ENCODE peak calls at places on chromosomes 13 and 19, in ten cellular contexts. X is B cell; Y is NCI-H748 treated with DMSO at 0.1 percent for 48 hours; B is heart right ventricle; N is stimulated activated CD8-positive, alpha-beta memory T cell treated with anti-CD3 and anti-CD28 coated beads, Interleukin-7, amount 100 ng/mL, for 1 hour; G is mucosa of descending colon; U is activated effector memory CD4-positive, alpha-beta T cell treated with anti-CD3 and anti-CD28 coated beads, Interleukin-2, amount 50 U/mL, for 16 hours; T is mesendoderm; M is iPS-NIHi11; L is stimulated activated CD4-positive, alpha-beta T cell treated with anti-CD3 and anti-CD28 coated beads, TNF-alpha, amount 100 ng/mL, for 24 hours. Z is an unnamed sample.

GRCh38 chr13:113748101-113748861 is 10.7 kb upstream of the TMEM255B start:
- DNase-seq in X (no peak), Y (no peak), B (no peak), N (no peak), G (no peak), U (no peak), T (no peak), M (no peak), L (no peak), Z (no peak)

GRCh38 chr13:74024314-74024713 is 109.9 kb downstream of the KLF12 start:
- DNase-seq in X (no peak), Y (no peak), B (no peak), N (no peak), G (no peak), U (no peak), T (no peak), M (no peak), L (no peak), Z (no peak)

GRCh38 chr13:112901951-112902651 is 66.9 kb upstream of the MCF2L start:
- DNase-seq in X (no peak), Y (no peak), B (no peak), N (no peak), G (no peak), U (peak; percentile 44), T (no peak), M (no peak), L (no peak), Z (no peak)

GRCh38 chr19:1177322-1178114 is 3.5 kb upstream of the SBNO2 start:
- DNase-seq in X (no peak), Y (no peak), B (no peak), N (no peak), G (no peak), U (no peak), T (peak; percentile 65), M (no peak), L (no peak), Z (no peak)

GRCh38 chr19:54257116-54257480 is at the start of gene LILRB5:
- DNase-seq in X (no peak), Y (no peak), B (no peak), N (no peak), G (peak; percentile 10), U (no peak), T (no peak), M (no peak), L (no peak), Z (no peak)

GRCh38 chr19:45115809-45116615 is 23.0 kb downstream of the PPP1R37 start:
- DNase-seq in X (no peak), Y (no peak), B (no peak), N (no peak), G (no peak), U (no peak), T (no peak), M (no peak), L (no peak), Z (peak; percentile 67)

GRCh38 chr13:106490177-106490576 is 45.3 kb downstream of the EFNB2 start:
- DNase-seq in X (no peak), Y (no peak), B (no peak), N (no peak), G (no peak), U (no peak), T (no peak), M (no peak), L (no peak), Z (no peak)

GRCh38 chr13:99280166-99280565 is 22.0 kb upstream of the GPR18 start:
- DNase-seq in X (no peak), Y (no peak), B (no peak), N (no peak), G (peak; percentile 59), U (no peak), T (no peak), M (no peak), L (no peak), Z (no peak)

GRCh38 chr19:18204394-18205179 is 745 bp upstream of the RAB3A start:
- DNase-seq in X (no peak), Y (no peak), B (peak; percentile 43), N (no peak), G (peak; percentile 85), U (peak; percentile 77), T (peak; percentile 82), M (peak; percentile 43), L (no peak), Z (no peak)

GRCh38 chr19:8631425-8631819 is 989 bp downstream of the NFILZ start:
- DNase-seq in X (no peak), Y (no peak), B (peak; percentile 34), N (no peak), G (peak; percentile 49), U (no peak), T (peak; percentile 53), M (peak; percentile 53), L (no peak), Z (no peak)

GRCh38 chr19:33878912-33879810 is 82.5 kb downstream of the KCTD15 start:
- DNase-seq in X (no peak), Y (no peak), B (no peak), N (no peak), G (no peak), U (no peak), T (no peak), M (no peak), L (no peak), Z (no peak)

GRCh38 chr19:55086730-55087541 is 11.3 kb downstream of the EPS8L1 start:
- DNase-seq in X (no peak), Y (peak; percentile 95), B (peak; percentile 96), N (no peak), G (peak; percentile 97), U (peak; percentile 85), T (peak; percentile 98), M (peak; percentile 90), L (peak; percentile 25), Z (peak; percentile 81)

GRCh38 chr13:52061587-52061986 is 37.1 kb downstream of the UTP14C start:
- DNase-seq in X (no peak), Y (no peak), B (no peak), N (no peak), G (no peak), U (no peak), T (no peak), M (no peak), L (no peak), Z (no peak)

GRCh38 chr19:15324791-15325519 is 7.4 kb downstream of the BRD4 start:
- DNase-seq in X (no peak), Y (no peak), B (peak; percentile 20), N (no peak), G (no peak), U (no peak), T (peak; percentile 78), M (peak; percentile 10), L (no peak), Z (no peak)

GRCh38 chr13:45331981-45332830 is 8.8 kb downstream of the TPT1 start:
- DNase-seq in X (no peak), Y (no peak), B (no peak), N (no peak), G (no peak), U (no peak), T (no peak), M (no peak), L (no peak), Z (no peak)

GRCh38 chr13:78160793-78161192 is 242.2 kb upstream of the EDNRB start:
- DNase-seq in X (no peak), Y (no peak), B (no peak), N (no peak), G (no peak), U (no peak), T (no peak), M (no peak), L (no peak), Z (no peak)

GRCh38 chr19:17305211-17305516 is 508 bp upstream of the MRPL34 start:
- DNase-seq in X (no peak), Y (no peak), B (no peak), N (no peak), G (no peak), U (no peak), T (no peak), M (no peak), L (no peak), Z (no peak)

GRCh38 chr13:112961457-112962369 is 7.3 kb upstream of the MCF2L start:
- DNase-seq in X (no peak), Y (no peak), B (no peak), N (no peak), G (no peak), U (peak; percentile 53), T (no peak), M (no peak), L (no peak), Z (peak; percentile 4)

GRCh38 chr13:44894001-44894770 is 95.1 kb downstream of the NUFIP1 start:
- DNase-seq in X (no peak), Y (no peak), B (no peak), N (no peak), G (no peak), U (no peak), T (no peak), M (no peak), L (no peak), Z (no peak)

GRCh38 chr13:110652231-110652730 is 36.9 kb downstream of the NAXD start:
- DNase-seq in X (no peak), Y (no peak), B (no peak), N (no peak), G (no peak), U (no peak), T (no peak), M (no peak), L (no peak), Z (no peak)

GRCh38 chr13:37905736-37906135 is 36.2 kb upstream of the TRPC4 start:
- DNase-seq in X (no peak), Y (no peak), B (no peak), N (no peak), G (no peak), U (no peak), T (no peak), M (no peak), L (no peak), Z (no peak)

GRCh38 chr13:113777311-113778260 is 18.6 kb downstream of the TMEM255B start:
- DNase-seq in X (no peak), Y (no peak), B (no peak), N (no peak), G (no peak), U (peak; percentile 62), T (peak; percentile 69), M (peak; percentile 96), L (no peak), Z (no peak)

GRCh38 chr13:98707309-98707999 is 45.0 kb downstream of the SLC15A1 start:
- DNase-seq in X (no peak), Y (no peak), B (no peak), N (no peak), G (no peak), U (no peak), T (no peak), M (no peak), L (no peak), Z (no peak)

GRCh38 chr19:1683869-1684572 is 31.6 kb upstream of the TCF3 start:
- DNase-seq in X (no peak), Y (no peak), B (no peak), N (no peak), G (no peak), U (no peak), T (no peak), M (no peak), L (no peak), Z (no peak)

GRCh38 chr13:73325351-73326214 is 266.8 kb downstream of the KLF5 start:
- DNase-seq in X (no peak), Y (no peak), B (no peak), N (no peak), G (peak; percentile 70), U (no peak), T (no peak), M (no peak), L (no peak), Z (no peak)

GRCh38 chr13:99585609-99586008 is 84.3 kb downstream of the TM9SF2 start:
- DNase-seq in X (no peak), Y (no peak), B (no peak), N (no peak), G (no peak), U (no peak), T (no peak), M (no peak), L (no peak), Z (no peak)

GRCh38 chr19:48637449-48637947 is 319 bp upstream of the DBP start:
- DNase-seq in X (peak; percentile 100), Y (peak; percentile 98), B (peak; percentile 99), N (peak; percentile 98), G (peak; percentile 99), U (peak; percentile 100), T (peak; percentile 98), M (peak; percentile 83), L (peak; percentile 99), Z (peak; percentile 100)

GRCh38 chr13:113404723-113405471 is 41.0 kb upstream of the GRTP1 start:
- DNase-seq in X (no peak), Y (no peak), B (no peak), N (no peak), G (no peak), U (peak; percentile 57), T (no peak), M (no peak), L (no peak), Z (no peak)

Z was measured in gastrocnemius medialis.